ENCODE peak calls at places on chromosomes 11 and 22, in seven cellular contexts. Z is lower leg skin, L is A549, O is kidney epithelial cell, W is body of pancreas, B is mucosa of descending colon, V is nephron progenitor cell. N is an unnamed sample.

GRCh38 chr11:124483422-124483821 is 37.9 kb upstream of the OR8B8 start:
- DNase-seq in Z (no peak), L (no peak), O (no peak), B (no peak), V (no peak), W (no peak), N (no peak)

GRCh38 chr11:47149781-47150180 is 26.9 kb downstream of the ARFGAP2 start:
- DNase-seq in Z (no peak), O (no peak), W (no peak), B (no peak), L (no peak), V (no peak), N (no peak)

GRCh38 chr22:41576877-41577276 is 12.8 kb downstream of the PMM1 start:
- DNase-seq in V (peak), O (no peak), L (peak), Z (no peak), B (no peak), W (peak), N (peak)

GRCh38 chr11:85665756-85666155 is 827 bp upstream of the CREBZF start:
- DNase-seq in L (no peak), O (no peak), W (peak), V (no peak), Z (no peak), B (no peak), N (no peak)

GRCh38 chr11:68467446-68467845 is 6.9 kb downstream of the PPP6R3 start:
- DNase-seq in V (no peak), Z (no peak), O (no peak), L (no peak), B (no peak), W (no peak), N (no peak)

GRCh38 chr11:134361661-134362060 is 29.9 kb downstream of the GLB1L2 start:
- DNase-seq in W (no peak), B (peak), L (no peak), O (no peak), V (no peak), Z (no peak), N (peak)

GRCh38 chr11:35946766-35947165 is 2.9 kb downstream of the LDLRAD3 start:
- DNase-seq in Z (no peak), V (no peak), W (no peak), L (no peak), B (no peak), O (no peak), N (no peak)

GRCh38 chr11:134027671-134028070 is 41.2 kb upstream of the JAM3 start:
- DNase-seq in Z (no peak), O (no peak), L (no peak), W (no peak), B (no peak), V (no peak), N (no peak)

GRCh38 chr11:12149672-12150225 is 39.4 kb downstream of the MICAL2 start:
- DNase-seq in Z (no peak), L (no peak), B (no peak), V (no peak), O (no peak), W (no peak), N (no peak)

GRCh38 chr11:73629907-73630306 is 16.5 kb upstream of the PLEKHB1 start:
- DNase-seq in Z (no peak), O (no peak), L (no peak), B (no peak), V (no peak), W (no peak), N (no peak)

GRCh38 chr11:67268036-67268683 is 1.9 kb downstream of the GRK2 start:
- DNase-seq in L (no peak), B (peak), Z (no peak), V (no peak), W (peak), O (no peak), N (no peak)

GRCh38 chr11:5665051-5665450 is 19.8 kb downstream of the TRIM5 start:
- DNase-seq in O (no peak), L (no peak), Z (no peak), V (no peak), W (no peak), B (no peak), N (no peak)

GRCh38 chr11:118383657-118384056 is 17.7 kb upstream of the ATP5MG start:
- DNase-seq in O (no peak), W (no peak), V (no peak), Z (no peak), L (no peak), B (no peak), N (no peak)

GRCh38 chr11:115739121-115739520 is 234.9 kb upstream of the CADM1 start:
- DNase-seq in B (no peak), O (no peak), Z (no peak), V (no peak), W (no peak), L (no peak), N (no peak)

GRCh38 chr22:29520851-29521250 is 32.7 kb downstream of the THOC5 start:
- DNase-seq in W (no peak), B (no peak), V (no peak), Z (no peak), O (no peak), L (peak), N (no peak)

GRCh38 chr22:27670701-27671412 is 130.7 kb downstream of the MN1 start:
- DNase-seq in O (no peak), W (peak), L (no peak), V (peak), Z (no peak), B (peak), N (peak)

GRCh38 chr22:22745225-22746060 is 101.0 kb downstream of the GGTLC2 start:
- DNase-seq in B (no peak), W (peak), O (no peak), L (peak), Z (no peak), V (peak), N (peak)

DNA sequence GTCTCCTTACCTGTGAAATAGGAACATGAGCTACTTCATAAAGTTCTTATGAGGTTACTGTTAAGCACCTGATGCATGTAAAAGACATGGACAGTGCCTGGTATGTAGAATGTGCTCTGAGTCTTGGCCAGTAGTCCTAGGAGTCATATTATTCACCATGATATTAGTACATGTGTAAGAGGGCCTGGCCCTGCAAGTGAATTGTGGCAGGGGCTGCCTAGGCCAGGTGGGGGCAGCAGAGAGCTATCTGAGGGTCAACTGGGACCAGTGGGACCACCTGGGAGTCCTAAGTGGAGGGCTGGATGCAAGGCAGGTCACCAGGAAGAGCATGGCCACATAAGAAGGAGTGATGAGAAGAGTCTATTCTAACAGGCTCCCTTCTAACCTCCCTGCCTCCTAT is 529.5 kb downstream of the SOX6 start:
- DNase-seq in B (no peak), Z (no peak), L (peak), O (no peak), V (peak), W (peak), N (peak)
- TF ChIP-seq CTCF in B (peak), Z (no peak), L (peak), O (peak), V (peak), W (no peak), N (peak)

DNA sequence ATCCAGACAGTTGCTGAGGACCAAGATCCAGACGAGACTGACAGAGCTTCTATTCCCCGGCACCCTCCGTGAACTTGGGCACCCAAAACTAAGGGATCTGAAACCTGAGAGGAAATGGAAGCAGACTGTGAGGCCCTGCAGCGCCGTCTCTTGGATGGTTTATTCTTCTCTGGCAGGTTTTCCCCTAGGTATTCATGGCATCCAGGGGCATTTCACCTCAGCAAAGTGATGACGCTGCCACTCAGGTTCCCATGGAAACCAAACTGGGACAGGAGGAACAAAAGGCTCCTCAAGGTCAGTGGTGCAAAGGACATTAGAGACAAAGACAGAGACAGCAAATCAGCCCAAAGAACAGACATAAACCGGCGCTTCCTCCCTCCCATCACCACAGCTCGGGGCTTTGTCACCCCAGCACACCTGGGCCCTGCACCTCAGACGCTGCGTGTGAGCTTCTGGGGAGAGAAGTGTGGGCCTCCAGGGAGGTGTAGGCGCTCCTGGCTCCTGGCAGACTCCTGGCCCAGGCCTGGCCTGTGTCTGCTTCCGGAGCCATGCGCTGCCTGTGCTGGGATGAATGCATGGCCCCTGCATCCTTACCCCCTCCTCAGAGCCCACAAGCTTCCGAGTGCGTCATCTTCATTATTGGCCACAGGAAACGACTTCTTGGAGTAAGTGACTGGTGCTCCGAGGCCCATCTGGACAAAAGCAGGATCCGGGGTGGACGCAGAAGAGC is 6.0 kb downstream of the TP53AIP1 start:
- DNase-seq in V (peak), B (no peak), L (no peak), W (no peak), O (no peak), Z (no peak), N (no peak)
- TF ChIP-seq CTCF in V (no peak), B (no peak), L (no peak), W (no peak), O (peak), Z (no peak), N (no peak)

GRCh38 chr11:20126724-20127123 is 33.6 kb downstream of the DBX1 start:
- DNase-seq in B (no peak), O (no peak), W (no peak), Z (no peak), L (no peak), V (no peak), N (no peak)

GRCh38 chr11:20132667-20133039 is 27.6 kb downstream of the DBX1 start:
- DNase-seq in V (no peak), Z (no peak), B (no peak), W (no peak), O (no peak), L (no peak), N (no peak)

GRCh38 chr11:20131744-20132666 is 28.3 kb downstream of the DBX1 start:
- DNase-seq in L (peak), V (peak), B (peak), Z (peak), O (no peak), W (peak), N (peak)

GRCh38 chr11:20125927-20126326 is 34.3 kb downstream of the DBX1 start:
- DNase-seq in B (no peak), V (no peak), L (peak), W (no peak), O (peak), Z (no peak), N (no peak)

DNA sequence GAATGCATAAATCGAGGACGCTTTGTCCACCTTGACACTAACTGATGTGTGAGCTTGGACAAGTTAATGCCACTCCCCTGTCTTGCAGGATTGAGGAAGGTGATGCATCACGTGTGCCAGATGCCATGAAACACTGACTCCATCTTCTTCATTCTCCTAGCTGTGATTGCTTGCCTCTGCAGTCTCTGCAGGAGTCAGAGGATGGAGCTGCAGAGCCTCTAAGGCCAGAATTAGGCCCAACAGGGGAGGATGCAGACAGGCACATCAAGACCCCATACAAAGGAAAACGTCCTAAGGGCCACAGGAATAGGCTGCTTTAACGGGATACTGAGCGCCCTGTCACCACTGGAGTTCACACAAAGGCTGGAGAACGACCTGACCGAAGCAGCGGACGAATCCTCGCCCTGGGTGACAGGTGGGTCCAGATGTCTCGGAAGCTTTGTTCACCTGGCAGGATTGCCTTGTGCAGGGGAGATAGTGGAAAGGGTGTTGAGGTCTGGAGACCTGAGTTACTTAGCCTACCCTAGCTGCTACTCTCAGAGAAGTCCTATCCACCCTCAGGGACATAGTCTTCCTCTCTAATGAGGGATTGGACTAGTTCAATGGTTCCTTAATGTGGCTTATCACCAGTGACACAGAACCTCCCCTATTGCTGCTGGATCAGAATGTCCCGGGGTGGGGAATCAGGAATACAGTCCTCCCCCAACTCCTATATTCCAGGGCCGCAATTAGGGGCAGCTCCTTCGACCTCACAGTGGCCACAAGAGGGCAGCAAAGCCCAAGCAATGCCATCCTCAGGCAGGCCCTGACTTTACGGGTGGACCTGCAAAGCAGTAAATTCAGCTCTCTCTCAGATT is 32.4 kb downstream of the DBX1 start:
- DNase-seq in W (peak), B (peak), Z (peak), O (no peak), V (peak), L (peak), N (peak)
- TF ChIP-seq CTCF in W (peak), B (peak), Z (no peak), O (peak), V (peak), L (peak), N (peak)

DNA sequence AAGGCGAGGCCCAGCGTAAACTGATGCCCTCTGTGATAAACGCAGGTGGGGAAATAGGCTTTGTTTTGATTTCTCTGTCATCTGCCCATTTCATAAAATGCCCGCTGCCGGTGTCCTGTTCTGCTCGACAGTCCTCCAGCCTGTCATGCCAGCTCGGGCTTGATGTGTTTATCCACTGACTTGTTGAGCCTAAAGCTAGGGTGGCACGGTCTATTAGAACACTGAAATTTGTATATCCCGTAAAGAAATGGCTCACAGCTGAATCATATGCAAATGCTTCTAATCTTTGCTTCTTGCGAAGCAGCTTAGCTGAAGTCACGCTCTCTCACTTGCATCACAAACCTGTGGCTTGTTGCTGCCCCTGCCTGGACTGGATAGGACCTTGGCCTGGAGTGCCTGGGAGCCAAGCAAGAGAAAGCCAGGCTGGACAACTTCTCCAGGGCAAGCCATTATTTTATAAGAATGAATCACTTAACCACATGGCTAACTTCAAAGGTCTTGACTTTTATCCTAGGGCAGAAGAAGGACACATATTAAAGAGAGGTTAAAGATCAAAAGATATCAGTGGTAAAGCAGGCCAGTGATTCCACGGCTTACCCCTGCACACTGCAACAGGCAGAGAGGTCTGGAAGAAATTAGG is 33.1 kb downstream of the EHF start:
- DNase-seq in B (peak), V (no peak), W (peak), Z (no peak), O (peak), L (peak), N (no peak)
- TF ChIP-seq CTCF in B (no peak), V (no peak), W (peak), Z (no peak), O (peak), L (peak), N (no peak)

DNA sequence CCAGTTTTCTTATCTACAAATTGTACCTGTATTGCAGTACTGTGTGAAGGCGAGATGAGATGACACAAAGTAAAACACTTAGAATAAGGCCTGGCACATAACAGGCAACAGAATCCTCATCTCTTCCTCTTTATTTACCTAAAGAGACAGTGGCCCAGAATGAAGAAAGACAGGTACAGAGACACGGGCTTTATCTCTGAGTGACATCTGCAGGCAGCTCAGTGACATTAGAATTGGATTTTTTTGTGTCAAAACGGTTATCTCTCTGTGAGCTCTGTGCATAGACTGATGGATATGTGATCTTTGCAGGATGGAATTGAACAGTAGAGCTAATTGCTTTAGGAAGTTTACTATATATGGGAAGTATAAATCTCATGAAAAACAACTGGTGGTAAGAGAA is 36.2 kb upstream of the TRPC6 start:
- DNase-seq in L (no peak), Z (no peak), B (no peak), V (no peak), W (no peak), O (no peak), N (no peak)
- TF ChIP-seq CTCF in L (no peak), Z (no peak), B (no peak), V (no peak), W (no peak), O (no peak), N (no peak)